ENCODE peak calls at places on chromosomes 5 and 9, in six cellular contexts. Y, M, I, K, L and F are unnamed samples.

GRCh38 chr9:16100596-16101091 is 547.8 kb downstream of the CCDC171 start:
- DNase-seq in Y (peak), M (no peak), I (no peak), K (peak), L (no peak), F (no peak)

GRCh38 chr5:150993422-150993821 is 27.0 kb upstream of the GPX3 start:
- DNase-seq in Y (no peak), M (no peak), I (no peak), K (no peak), L (no peak), F (no peak)

GRCh38 chr5:174419523-174420132 is 304.8 kb upstream of the MSX2 start:
- DNase-seq in Y (peak), M (peak), I (peak), K (peak), L (peak), F (peak)

GRCh38 chr5:51987679-51988209 is 604.5 kb downstream of the ISL1 start:
- DNase-seq in Y (no peak), M (no peak), I (no peak), K (no peak), L (no peak), F (no peak)

GRCh38 chr5:1754531-1755220 is 45.0 kb downstream of the MRPL36 start:
- DNase-seq in Y (no peak), M (peak), I (no peak), K (no peak), L (peak), F (peak)

GRCh38 chr9:105246656-105247162 is 2.3 kb downstream of the SLC44A1 start:
- DNase-seq in Y (no peak), M (no peak), I (no peak), K (no peak), L (no peak), F (no peak)

GRCh38 chr9:21160178-21160577 is 6.3 kb downstream of the IFNA21 start:
- DNase-seq in Y (no peak), M (no peak), I (no peak), K (no peak), L (no peak), F (no peak)

GRCh38 chr9:110021891-110022290 is 186.1 kb downstream of the C9orf152 start:
- DNase-seq in Y (no peak), M (no peak), I (no peak), K (no peak), L (no peak), F (no peak)

GRCh38 chr9:1083325-1083913 is 33.3 kb downstream of the DMRT2 start:
- DNase-seq in Y (peak), M (peak), I (no peak), K (peak), L (no peak), F (no peak)

GRCh38 chr5:159669559-159669958 is 246.7 kb upstream of the ADRA1B start:
- DNase-seq in Y (no peak), M (no peak), I (no peak), K (no peak), L (no peak), F (no peak)

GRCh38 chr5:38738898-38739743 is 106.7 kb upstream of the OSMR start:
- DNase-seq in Y (no peak), M (no peak), I (no peak), K (no peak), L (no peak), F (no peak)

GRCh38 chr5:67966712-67967111 is 248.8 kb upstream of the PIK3R1 start:
- DNase-seq in Y (no peak), M (no peak), I (no peak), K (no peak), L (no peak), F (no peak)

GRCh38 chr9:19127881-19128719 is 808 bp upstream of the PLIN2 start:
- DNase-seq in Y (no peak), M (peak), I (no peak), K (no peak), L (peak), F (peak)

GRCh38 chr5:95856501-95856981 is 34.0 kb upstream of the GLRX start:
- DNase-seq in Y (no peak), M (no peak), I (no peak), K (peak), L (no peak), F (no peak)

GRCh38 chr9:91951944-91952520 is 2.0 kb upstream of the ROR2 start:
- DNase-seq in Y (no peak), M (no peak), I (peak), K (no peak), L (no peak), F (no peak)

GRCh38 chr9:114250235-114250568 is 72.7 kb upstream of the ORM1 start:
- DNase-seq in Y (peak), M (no peak), I (no peak), K (peak), L (peak), F (no peak)

GRCh38 chr5:151141535-151141934 is 16.0 kb downstream of the ANXA6 start:
- DNase-seq in Y (peak), M (no peak), I (no peak), K (peak), L (no peak), F (no peak)

GRCh38 chr9:120324996-120325642 is 254.8 kb downstream of the CDK5RAP2 start:
- DNase-seq in Y (no peak), M (no peak), I (no peak), K (no peak), L (no peak), F (no peak)

GRCh38 chr9:16729656-16730055 is 140.8 kb downstream of the BNC2 start:
- DNase-seq in Y (no peak), M (no peak), I (no peak), K (no peak), L (no peak), F (no peak)

GRCh38 chr9:101737705-101738565 is 512 bp downstream of the GRIN3A start:
- DNase-seq in Y (peak), M (no peak), I (no peak), K (no peak), L (no peak), F (no peak)

GRCh38 chr5:131595088-131596033 is 39.7 kb downstream of the RAPGEF6 start:
- DNase-seq in Y (no peak), M (no peak), I (no peak), K (no peak), L (no peak), F (no peak)

GRCh38 chr9:92980085-92980745 is 32.9 kb downstream of the FGD3 start:
- DNase-seq in Y (no peak), M (no peak), I (no peak), K (no peak), L (no peak), F (no peak)

GRCh38 chr9:1458503-1458902 is 408.3 kb downstream of the DMRT2 start:
- DNase-seq in Y (no peak), M (no peak), I (no peak), K (no peak), L (no peak), F (no peak)

GRCh38 chr9:131099088-131099611 is 2.8 kb downstream of the AIF1L start:
- DNase-seq in Y (no peak), M (no peak), I (no peak), K (no peak), L (no peak), F (no peak)

GRCh38 chr9:108445431-108446018 is 410.3 kb downstream of the ACTL7B start:
- DNase-seq in Y (no peak), M (no peak), I (no peak), K (no peak), L (no peak), F (no peak)

GRCh38 chr5:175107865-175108264 is 336.1 kb downstream of the DRD1 start:
- DNase-seq in Y (no peak), M (no peak), I (no peak), K (no peak), L (no peak), F (no peak)

GRCh38 chr9:118459832-118460425 is 755.7 kb downstream of the TLR4 start:
- DNase-seq in Y (no peak), M (no peak), I (no peak), K (no peak), L (no peak), F (no peak)

GRCh38 chr9:135353935-135354334 is 125.6 kb upstream of the PPP1R26 start:
- DNase-seq in Y (no peak), M (no peak), I (no peak), K (no peak), L (no peak), F (no peak)

GRCh38 chr9:98899399-98900056 is 44.2 kb upstream of the COL15A1 start:
- DNase-seq in Y (no peak), M (no peak), I (no peak), K (no peak), L (no peak), F (no peak)

GRCh38 chr5:55191165-55191564 is 18.2 kb upstream of the CDC20B start:
- DNase-seq in Y (no peak), M (no peak), I (no peak), K (no peak), L (no peak), F (no peak)

DNA sequence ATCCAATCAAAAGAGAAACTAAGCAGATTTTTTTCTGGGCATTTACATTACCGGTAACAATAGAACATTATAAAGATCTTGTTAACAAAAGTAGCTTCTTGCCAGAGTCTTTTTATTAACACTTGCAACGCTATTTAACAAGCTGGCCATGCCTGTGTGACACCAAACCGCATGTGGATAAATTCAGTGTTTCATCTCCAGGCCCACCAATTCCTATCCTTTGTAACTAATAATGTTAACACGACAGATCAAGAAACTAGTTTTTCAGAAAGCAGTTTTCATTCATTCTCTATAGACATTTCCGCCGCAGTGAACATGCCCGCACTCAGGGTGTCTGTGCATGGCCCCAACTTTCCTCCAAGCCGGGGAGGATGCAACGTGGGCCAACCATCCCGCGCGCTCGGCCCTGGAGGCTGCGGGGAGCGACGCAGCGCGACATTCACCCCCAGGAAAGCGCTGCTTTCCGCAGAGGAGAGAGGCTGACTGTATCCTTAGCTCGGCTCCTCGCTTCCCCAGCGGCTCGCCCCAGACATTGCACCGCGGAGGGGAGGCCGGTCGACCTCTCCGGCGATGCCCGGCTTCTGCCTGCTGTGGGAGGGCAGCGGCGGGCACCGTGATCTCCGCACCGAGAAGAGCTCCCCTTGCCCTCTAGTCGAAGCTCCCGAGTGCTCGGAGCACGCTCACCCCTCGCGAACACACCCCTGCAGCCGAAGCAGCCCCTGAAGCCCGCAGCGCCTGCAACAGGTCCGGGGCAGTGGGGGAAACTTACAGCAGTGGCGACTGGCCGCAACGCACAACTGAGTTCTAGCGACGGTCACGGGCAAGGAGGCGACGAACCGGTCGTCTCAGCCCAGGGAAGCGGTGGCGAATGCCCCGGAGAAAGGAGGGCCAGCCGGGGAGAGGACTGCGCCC is 734 bp downstream of the ENC1 start:
- DNase-seq in Y (peak), M (peak), I (no peak), K (peak), L (peak), F (peak)
- TF ChIP-seq CTCF in Y (peak), M (no peak), I (no peak), K (no peak), L (no peak), F (peak)

DNA sequence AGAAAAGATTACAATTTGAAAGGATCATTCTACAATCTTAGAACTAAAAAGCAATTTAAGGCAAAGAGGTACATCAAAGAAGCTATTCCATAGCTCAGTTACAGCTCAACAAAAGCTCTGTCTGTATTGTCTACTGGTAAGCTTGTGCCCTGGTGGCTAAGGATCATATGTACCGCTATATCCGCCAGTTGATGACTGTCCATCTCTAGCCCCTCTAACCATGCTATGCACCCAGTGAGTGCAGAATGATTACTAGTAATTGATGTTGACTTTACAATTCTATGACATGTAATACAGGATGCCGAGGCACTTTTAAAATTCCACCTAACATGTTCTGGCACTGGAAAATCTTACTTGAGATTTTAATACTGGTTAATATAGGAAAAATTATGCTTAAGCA is 13.1 kb downstream of the LOX start:
- DNase-seq in Y (no peak), M (no peak), I (no peak), K (no peak), L (no peak), F (no peak)
- TF ChIP-seq CTCF in Y (no peak), M (no peak), I (no peak), K (no peak), L (no peak), F (no peak)

GRCh38 chr5:147559725-147560124 is 49.9 kb upstream of the DPYSL3 start:
- DNase-seq in Y (no peak), M (no peak), I (no peak), K (no peak), L (no peak), F (no peak)
- TF ChIP-seq CTCF in Y (no peak), M (no peak), I (no peak), K (no peak), L (no peak), F (no peak)

DNA sequence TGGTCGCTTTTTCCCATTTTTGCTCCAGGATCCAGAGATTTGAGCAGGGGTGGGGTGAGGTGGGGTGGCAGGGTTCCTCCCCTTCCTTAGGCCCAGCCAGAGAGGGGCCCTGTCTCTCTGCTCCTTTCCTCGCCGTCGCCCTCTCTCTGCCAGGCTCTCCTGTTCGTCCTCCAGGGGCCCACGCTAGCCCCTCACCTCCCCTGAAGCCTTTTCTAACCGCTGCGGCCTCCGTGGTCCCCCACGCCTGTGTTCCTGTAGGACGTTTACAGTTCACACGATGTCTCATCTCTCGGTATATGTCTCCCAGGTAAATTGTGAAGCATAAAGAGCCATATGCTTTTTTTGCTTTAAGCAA is 49.9 kb upstream of the ZNF366 start:
- DNase-seq in Y (peak), M (no peak), I (no peak), K (no peak), L (no peak), F (no peak)
- TF ChIP-seq CTCF in Y (no peak), M (no peak), I (no peak), K (no peak), L (no peak), F (no peak)

DNA sequence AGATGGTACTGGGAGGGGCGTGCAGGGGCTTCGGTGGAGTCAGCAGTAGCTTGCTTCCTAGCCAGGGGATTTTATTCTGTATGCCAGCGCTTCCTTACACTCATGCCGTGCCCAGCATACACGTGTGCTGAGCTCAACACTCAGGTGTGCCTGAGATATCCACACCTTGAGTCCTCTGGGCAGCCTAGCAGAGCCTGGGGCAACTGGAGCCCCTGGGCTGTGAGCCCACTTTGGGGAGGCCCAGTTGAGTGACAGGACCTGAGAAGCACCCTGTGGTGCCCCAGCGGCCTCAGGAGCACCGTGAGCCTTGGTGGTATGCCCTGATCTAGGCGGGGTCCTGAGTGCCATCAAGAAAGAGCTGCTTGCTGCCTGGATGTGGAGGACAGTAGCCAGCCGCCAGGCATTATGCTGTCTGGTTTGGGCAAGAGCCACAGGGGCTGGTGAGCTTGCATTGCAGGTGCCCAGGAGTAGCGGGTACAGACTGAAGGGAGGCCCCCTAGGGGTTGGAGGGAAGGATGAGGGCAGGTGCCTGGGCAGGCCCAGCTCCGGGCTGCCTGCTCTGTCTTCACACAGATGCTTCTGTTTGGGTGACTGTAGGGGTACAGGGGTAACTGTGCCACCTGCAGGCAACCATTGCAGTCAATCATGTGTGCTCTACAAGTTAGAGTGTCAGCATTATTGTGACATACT is 42.9 kb downstream of the BNIP1 start:
- DNase-seq in Y (no peak), M (no peak), I (no peak), K (no peak), L (no peak), F (no peak)
- TF ChIP-seq CTCF in Y (no peak), M (peak), I (no peak), K (no peak), L (no peak), F (no peak)

DNA sequence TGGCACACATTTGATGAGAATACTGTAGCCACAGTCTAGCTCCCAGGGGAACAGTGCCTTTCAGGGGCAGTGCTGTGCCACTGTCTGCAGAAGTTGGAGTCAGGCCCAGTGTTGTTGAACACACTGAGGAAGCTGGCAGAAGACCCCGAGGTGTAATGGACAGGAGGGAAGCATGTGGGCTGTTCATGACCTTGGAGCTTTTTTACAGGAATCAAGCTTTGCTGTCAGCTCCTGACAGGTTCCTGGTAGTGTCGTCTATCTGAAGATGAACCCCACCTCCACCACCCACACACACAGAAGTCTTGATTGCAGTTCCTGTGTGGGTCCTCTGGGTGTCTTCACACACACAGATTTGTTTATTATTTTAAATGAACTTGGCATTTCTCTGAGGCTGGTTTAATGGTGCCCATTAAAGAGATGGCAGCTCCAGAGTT is 40.3 kb upstream of the TNFAIP8 start:
- DNase-seq in Y (no peak), M (no peak), I (no peak), K (no peak), L (no peak), F (no peak)
- TF ChIP-seq CTCF in Y (no peak), M (no peak), I (no peak), K (no peak), L (peak), F (peak)

DNA sequence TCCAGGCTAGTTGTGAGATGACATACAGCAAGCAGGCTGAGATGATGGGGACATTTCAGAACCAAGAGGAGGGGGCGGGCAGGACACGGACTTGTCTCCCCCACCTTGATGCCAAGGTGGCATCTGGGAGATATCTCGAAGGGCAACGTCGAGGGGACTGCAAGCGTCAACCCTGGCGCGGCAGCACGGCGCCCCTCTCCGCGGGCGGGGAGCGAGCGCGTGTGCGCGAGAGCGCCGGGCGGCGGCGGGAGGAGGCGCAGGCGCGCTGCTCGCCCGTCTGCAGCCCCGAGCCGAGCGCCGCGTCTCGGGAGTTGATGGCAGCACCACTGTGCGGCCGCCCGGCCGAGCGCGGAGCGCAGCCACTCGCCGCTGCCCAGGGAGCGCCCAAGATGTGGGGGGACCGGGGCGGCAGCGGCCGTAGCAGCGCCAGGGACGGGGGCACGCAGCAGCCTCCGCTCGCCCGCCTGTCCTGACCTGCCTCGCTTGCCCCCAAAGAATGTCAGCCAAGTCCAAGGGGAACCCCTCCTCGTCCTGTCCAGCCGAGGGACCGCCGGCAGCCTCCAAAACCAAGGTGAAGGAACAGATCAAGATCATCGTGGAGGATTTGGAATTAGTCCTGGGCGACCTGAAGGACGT is at the start of gene PRR16:
- DNase-seq in Y (peak), M (no peak), I (no peak), K (peak), L (peak), F (no peak)
- TF ChIP-seq CTCF in Y (peak), M (no peak), I (no peak), K (no peak), L (no peak), F (peak)

DNA sequence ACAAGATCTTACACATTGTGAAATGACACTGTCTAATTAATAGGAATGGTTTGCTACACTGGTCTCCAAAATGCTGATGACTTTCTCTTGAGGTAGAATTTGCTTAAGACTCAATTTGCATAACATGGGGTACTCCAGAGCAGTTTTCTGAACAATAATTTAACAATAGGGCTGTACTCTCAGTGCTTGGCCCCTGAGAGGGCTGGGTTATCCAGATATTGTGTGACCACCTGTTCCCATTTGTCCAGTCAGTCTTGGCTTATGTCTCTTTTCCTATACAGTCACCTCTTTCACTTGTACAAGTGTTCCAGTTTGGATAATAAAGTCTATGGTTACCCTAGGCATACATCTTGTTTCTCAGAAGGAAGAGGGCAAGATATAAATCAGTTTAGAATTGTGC is 17.9 kb downstream of the ZSWIM6 start:
- DNase-seq in Y (no peak), M (no peak), I (no peak), K (no peak), L (no peak), F (no peak)
- TF ChIP-seq CTCF in Y (no peak), M (no peak), I (no peak), K (no peak), L (no peak), F (no peak)